ENCODE peak calls at places on chromosomes 13 and 19, in four cellular contexts. One of them, this sample, is unnamed.

GRCh38 chr19:37905936-37906867 is at the start of gene WDR87:
- DNase-seq in IMR-90: no peak
- DNase-seq in H9: peak; percentile 95
- DNase-seq in mesendoderm: peak; percentile 96
- DNase-seq in this sample: peak; percentile 90

GRCh38 chr13:48251616-48252081 is 18.6 kb downstream of the ITM2B start:
- DNase-seq in IMR-90: peak; percentile 58
- DNase-seq in H9: no peak
- DNase-seq in mesendoderm: no peak
- DNase-seq in this sample: no peak

GRCh38 chr13:107379398-107380155 is 811.6 kb upstream of the ARGLU1 start:
- DNase-seq in IMR-90: no peak
- DNase-seq in H9: no peak
- DNase-seq in mesendoderm: no peak
- DNase-seq in this sample: no peak

GRCh38 chr19:8393871-8394250 is 3.7 kb downstream of the RAB11B start:
- DNase-seq in mesendoderm: no peak
- DNase-seq in IMR-90: no peak
- DNase-seq in H9: no peak
- DNase-seq in this sample: no peak

GRCh38 chr19:3234800-3235199 is 10.3 kb downstream of the CELF5 start:
- DNase-seq in mesendoderm: no peak
- DNase-seq in IMR-90: no peak
- DNase-seq in H9: peak; percentile 69
- DNase-seq in this sample: no peak

GRCh38 chr13:67052550-67053237 is 177.4 kb downstream of the PCDH9 start:
- DNase-seq in mesendoderm: peak; percentile 19
- DNase-seq in IMR-90: no peak
- DNase-seq in H9: no peak
- DNase-seq in this sample: no peak

GRCh38 chr19:4208385-4209094 is 20.8 kb upstream of the EBI3 start:
- DNase-seq in mesendoderm: peak; percentile 83
- DNase-seq in H9: peak; percentile 61
- DNase-seq in IMR-90: peak; percentile 43
- DNase-seq in this sample: no peak

GRCh38 chr13:97798171-97798821 is 155.2 kb upstream of the IPO5 start:
- DNase-seq in mesendoderm: peak; percentile 26
- DNase-seq in IMR-90: no peak
- DNase-seq in H9: no peak
- DNase-seq in this sample: no peak

GRCh38 chr19:5646703-5647102 is 23.8 kb downstream of the SAFB start:
- DNase-seq in IMR-90: no peak
- DNase-seq in H9: no peak
- DNase-seq in mesendoderm: no peak
- DNase-seq in this sample: no peak

GRCh38 chr13:103308700-103309099 is 242.5 kb upstream of the SLC10A2 start:
- DNase-seq in IMR-90: no peak
- DNase-seq in H9: no peak
- DNase-seq in mesendoderm: no peak
- DNase-seq in this sample: no peak

GRCh38 chr19:49188626-49189200 is 31.1 kb downstream of the TRPM4 start:
- DNase-seq in H9: peak; percentile 56
- DNase-seq in mesendoderm: no peak
- DNase-seq in IMR-90: no peak
- DNase-seq in this sample: no peak

GRCh38 chr13:89282241-89282640 is 1611.1 kb downstream of the SLITRK5 start:
- DNase-seq in H9: no peak
- DNase-seq in IMR-90: no peak
- DNase-seq in mesendoderm: no peak
- DNase-seq in this sample: no peak

GRCh38 chr13:82847595-82847994 is 1034.7 kb downstream of the SLITRK1 start:
- DNase-seq in IMR-90: no peak
- DNase-seq in H9: no peak
- DNase-seq in mesendoderm: peak; percentile 4
- DNase-seq in this sample: no peak

GRCh38 chr13:27425918-27426630 is 1.7 kb downstream of the GTF3A start:
- DNase-seq in H9: peak; percentile 70
- DNase-seq in mesendoderm: peak; percentile 82
- DNase-seq in IMR-90: peak; percentile 69
- DNase-seq in this sample: no peak

GRCh38 chr13:108102771-108103170 is 112.6 kb downstream of the LIG4 start:
- DNase-seq in mesendoderm: no peak
- DNase-seq in IMR-90: no peak
- DNase-seq in H9: no peak
- DNase-seq in this sample: no peak

GRCh38 chr19:1154731-1155351 is 19.2 kb downstream of the SBNO2 start:
- DNase-seq in IMR-90: peak; percentile 86
- DNase-seq in H9: no peak
- DNase-seq in mesendoderm: no peak
- DNase-seq in this sample: no peak

GRCh38 chr19:43148233-43148632 is 38.1 kb downstream of the PSG5 start:
- DNase-seq in IMR-90: peak; percentile 93
- DNase-seq in mesendoderm: no peak
- DNase-seq in H9: no peak
- DNase-seq in this sample: no peak

GRCh38 chr19:46337487-46337886 is 9.4 kb upstream of the PPP5C start:
- DNase-seq in H9: no peak
- DNase-seq in IMR-90: no peak
- DNase-seq in mesendoderm: no peak
- DNase-seq in this sample: no peak

GRCh38 chr13:74131206-74131605 is 3.0 kb downstream of the KLF12 start:
- DNase-seq in IMR-90: no peak
- DNase-seq in H9: no peak
- DNase-seq in mesendoderm: no peak
- DNase-seq in this sample: no peak

GRCh38 chr13:32164622-32165268 is 133.2 kb downstream of the FRY start:
- DNase-seq in IMR-90: peak; percentile 66
- DNase-seq in mesendoderm: peak; percentile 91
- DNase-seq in H9: peak; percentile 71
- DNase-seq in this sample: peak; percentile 33

GRCh38 chr13:21759911-21760310 is 89.0 kb downstream of the FGF9 start:
- DNase-seq in H9: no peak
- DNase-seq in mesendoderm: no peak
- DNase-seq in IMR-90: no peak
- DNase-seq in this sample: no peak

GRCh38 chr13:66410314-66410713 is 819.8 kb downstream of the PCDH9 start:
- DNase-seq in mesendoderm: no peak
- DNase-seq in H9: no peak
- DNase-seq in IMR-90: no peak
- DNase-seq in this sample: no peak

GRCh38 chr13:78589206-78589605 is 14.1 kb downstream of the POU4F1 start:
- DNase-seq in IMR-90: peak; percentile 9
- DNase-seq in H9: peak; percentile 71
- DNase-seq in mesendoderm: peak; percentile 81
- DNase-seq in this sample: peak; percentile 79

GRCh38 chr19:1079566-1080111 is 12.7 kb downstream of the ARHGAP45 start:
- DNase-seq in mesendoderm: no peak
- DNase-seq in IMR-90: no peak
- DNase-seq in H9: peak; percentile 59
- DNase-seq in this sample: no peak

GRCh38 chr13:32669030-32669646 is 82.9 kb downstream of the PDS5B start:
- DNase-seq in IMR-90: peak; percentile 67
- DNase-seq in mesendoderm: peak; percentile 65
- DNase-seq in H9: no peak
- DNase-seq in this sample: peak; percentile 12

GRCh38 chr19:6828306-6828697 is 55.8 kb downstream of the VAV1 start:
- DNase-seq in mesendoderm: peak; percentile 8
- DNase-seq in IMR-90: no peak
- DNase-seq in H9: peak; percentile 86
- DNase-seq in this sample: no peak

GRCh38 chr19:18135712-18136584 is 17.0 kb upstream of the PIK3R2 start:
- DNase-seq in mesendoderm: no peak
- DNase-seq in H9: no peak
- DNase-seq in IMR-90: no peak
- DNase-seq in this sample: no peak

GRCh38 chr19:8973501-8974091 is 36.6 kb downstream of the MUC16 start:
- DNase-seq in mesendoderm: peak; percentile 40
- DNase-seq in IMR-90: no peak
- DNase-seq in H9: no peak
- DNase-seq in this sample: no peak

GRCh38 chr19:52099497-52100138 is 4.1 kb upstream of the ZNF841 start:
- DNase-seq in H9: no peak
- DNase-seq in mesendoderm: no peak
- DNase-seq in IMR-90: no peak
- DNase-seq in this sample: no peak

GRCh38 chr19:42051166-42052115 is 18.6 kb downstream of the GRIK5 start:
- DNase-seq in mesendoderm: no peak
- DNase-seq in H9: no peak
- DNase-seq in IMR-90: no peak
- DNase-seq in this sample: no peak

GRCh38 chr19:34793562-34793961 is 20.5 kb upstream of the ZNF599 start:
- DNase-seq in mesendoderm: no peak
- DNase-seq in IMR-90: no peak
- DNase-seq in H9: no peak
- DNase-seq in this sample: no peak

GRCh38 chr13:112346173-112346898 is 29.8 kb upstream of the SPACA7 start:
- DNase-seq in mesendoderm: peak; percentile 50
- DNase-seq in H9: peak; percentile 70
- DNase-seq in IMR-90: no peak
- DNase-seq in this sample: no peak

GRCh38 chr13:112056739-112057433 is 10.1 kb upstream of the SOX1 start:
- DNase-seq in IMR-90: no peak
- DNase-seq in H9: peak; percentile 48
- DNase-seq in mesendoderm: no peak
- DNase-seq in this sample: no peak

GRCh38 chr13:42924290-42924803 is 67.7 kb downstream of the EPSTI1 start:
- DNase-seq in H9: no peak
- DNase-seq in IMR-90: no peak
- DNase-seq in mesendoderm: no peak
- DNase-seq in this sample: no peak

GRCh38 chr19:1718382-1719315 is 34.7 kb upstream of the ONECUT3 start:
- DNase-seq in mesendoderm: no peak
- DNase-seq in H9: no peak
- DNase-seq in IMR-90: no peak
- DNase-seq in this sample: no peak

GRCh38 chr13:41995946-41996345 is 35.0 kb upstream of the VWA8 start:
- DNase-seq in mesendoderm: no peak
- DNase-seq in IMR-90: peak; percentile 75
- DNase-seq in H9: no peak
- DNase-seq in this sample: no peak

GRCh38 chr19:370641-371330 is 26.2 kb upstream of the MIER2 start:
- DNase-seq in H9: no peak
- DNase-seq in IMR-90: no peak
- DNase-seq in mesendoderm: no peak
- DNase-seq in this sample: no peak

GRCh38 chr19:13794752-13795589 is at the start of gene ZSWIM4:
- DNase-seq in H9: peak; percentile 100
- DNase-seq in mesendoderm: peak; percentile 100
- DNase-seq in IMR-90: peak; percentile 99
- DNase-seq in this sample: peak; percentile 100

GRCh38 chr13:49042476-49042875 is 66.8 kb downstream of the FNDC3A start:
- DNase-seq in H9: no peak
- DNase-seq in mesendoderm: no peak
- DNase-seq in IMR-90: peak; percentile 58
- DNase-seq in this sample: no peak

GRCh38 chr13:39417131-39417530 is 185.9 kb downstream of the LHFPL6 start:
- DNase-seq in mesendoderm: peak; percentile 84
- DNase-seq in IMR-90: no peak
- DNase-seq in H9: peak; percentile 45
- DNase-seq in this sample: no peak

DNA sequence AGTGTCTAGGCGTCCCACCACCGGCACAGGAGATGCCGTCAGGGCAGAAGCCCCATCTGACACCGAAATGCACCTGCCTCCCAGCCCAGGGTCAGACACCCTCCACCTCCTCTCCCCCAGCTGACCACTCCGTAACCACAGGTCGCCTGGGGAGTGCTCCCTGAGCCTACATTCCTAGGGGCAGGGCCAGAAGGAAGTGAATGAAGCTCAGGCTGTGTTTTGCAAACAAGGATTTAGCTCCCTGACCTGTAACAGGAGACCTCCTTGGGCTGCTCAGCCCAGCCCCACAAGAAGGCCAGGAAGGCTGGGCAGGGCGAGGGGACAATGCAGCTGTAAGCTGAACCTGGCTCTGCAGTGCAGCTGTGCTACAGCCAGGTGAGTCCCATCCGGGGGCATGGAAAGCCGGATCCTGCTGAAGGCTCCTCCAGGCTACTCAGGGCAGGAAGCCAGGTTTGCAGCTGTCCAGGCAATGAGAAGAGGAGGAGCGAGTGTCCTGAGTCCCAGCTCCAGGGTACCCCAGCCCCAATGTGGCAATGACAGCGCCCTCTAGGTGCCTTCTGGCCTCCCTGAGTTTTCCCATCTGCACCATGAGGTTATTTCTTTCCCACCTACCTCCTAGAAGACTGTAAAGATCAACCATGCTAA is 42.1 kb downstream of the RHPN2 start:
- DNase-seq in IMR-90: no peak
- DNase-seq in mesendoderm: peak; percentile 93
- DNase-seq in H9: peak; percentile 95
- DNase-seq in this sample: peak; percentile 59
- H4K8ac ChIP-seq in IMR-90: no peak overlapping the region
- H4K8ac ChIP-seq in mesendoderm: no peak overlapping the region
- H4K8ac ChIP-seq in H9: no peak overlapping the region
- H4K8ac ChIP-seq in this sample: no peak overlapping the region

GRCh38 chr19:44889830-44890365 is 1.2 kb upstream of the TOMM40 start:
- DNase-seq in H9: no peak
- DNase-seq in mesendoderm: no peak
- DNase-seq in IMR-90: no peak
- DNase-seq in this sample: no peak
- H3K9ac ChIP-seq in H9: peak overlapping the region; percentile 18
- H3K9ac ChIP-seq in mesendoderm: peak overlapping the region; percentile 66
- H3K9ac ChIP-seq in IMR-90: peak overlapping the region; percentile 17
- H3K9ac ChIP-seq in this sample: peak overlapping the region; percentile 79

GRCh38 chr19:47720669-47721068 is 7.4 kb downstream of the EHD2 start:
- DNase-seq in H9: no peak
- DNase-seq in mesendoderm: no peak
- DNase-seq in IMR-90: no peak
- DNase-seq in this sample: no peak
- H3K23ac ChIP-seq in H9: no peak overlapping the region
- H3K23ac ChIP-seq in mesendoderm: no peak overlapping the region
- H3K23ac ChIP-seq in IMR-90: peak overlapping the region; percentile 94
- H3K23ac ChIP-seq in this sample: no peak overlapping the region

GRCh38 chr13:81713201-81713600 is 1372.3 kb upstream of the SPRY2 start:
- DNase-seq in mesendoderm: no peak
- DNase-seq in H9: no peak
- DNase-seq in IMR-90: no peak
- DNase-seq in this sample: no peak
- H4K8ac ChIP-seq in mesendoderm: no peak overlapping the region
- H4K8ac ChIP-seq in H9: no peak overlapping the region
- H4K8ac ChIP-seq in IMR-90: no peak overlapping the region
- H4K8ac ChIP-seq in this sample: no peak overlapping the region

GRCh38 chr13:24672141-24673132 is 7.8 kb upstream of the ATP12A start:
- DNase-seq in H9: no peak
- DNase-seq in IMR-90: no peak
- DNase-seq in mesendoderm: peak; percentile 25
- DNase-seq in this sample: no peak
- H3K9ac ChIP-seq in H9: no peak overlapping the region
- H3K9ac ChIP-seq in IMR-90: no peak overlapping the region
- H3K9ac ChIP-seq in mesendoderm: no peak overlapping the region
- H3K9ac ChIP-seq in this sample: no peak overlapping the region

This sample was measured in neuronal stem cell.